ENCODE peak calls at places on chromosomes 7 and 10, in five cellular contexts. Y, K, M, E and V are unnamed samples.

GRCh38 chr10:30747633-30748032 is 118.1 kb upstream of the LYZL2 start:
- DNase-seq in Y (no peak), K (peak; percentile 55), M (peak; percentile 14), E (no peak), V (no peak)

GRCh38 chr7:2673934-2674333 is 14.1 kb upstream of the AMZ1 start:
- DNase-seq in Y (no peak), K (no peak), M (no peak), E (no peak), V (no peak)

GRCh38 chr10:27724287-27724686 is 21.3 kb downstream of the MKX start:
- DNase-seq in Y (no peak), K (no peak), M (no peak), E (no peak), V (no peak)

GRCh38 chr10:4246881-4247358 is 461.9 kb upstream of the KLF6 start:
- DNase-seq in Y (no peak), K (no peak), M (no peak), E (no peak), V (no peak)

GRCh38 chr7:74226633-74227032 is 16.8 kb downstream of the LAT2 start:
- DNase-seq in Y (no peak), K (no peak), M (no peak), E (peak; percentile 67), V (no peak)

GRCh38 chr7:37488163-37488759 is 39.6 kb upstream of the ELMO1 start:
- DNase-seq in Y (no peak), K (no peak), M (no peak), E (no peak), V (no peak)

GRCh38 chr10:8092428-8092827 is 37.9 kb downstream of the GATA3 start:
- DNase-seq in Y (no peak), K (no peak), M (no peak), E (no peak), V (no peak)

GRCh38 chr7:8277394-8277982 is 15.5 kb upstream of the ICA1 start:
- DNase-seq in Y (no peak), K (no peak), M (no peak), E (no peak), V (no peak)

GRCh38 chr10:31926765-31927596 is 1.6 kb downstream of the ARHGAP12 start:
- DNase-seq in Y (no peak), K (no peak), M (no peak), E (no peak), V (no peak)

GRCh38 chr7:113197274-113197673 is 78.9 kb upstream of the SMIM30 start:
- DNase-seq in Y (no peak), K (no peak), M (no peak), E (no peak), V (no peak)

GRCh38 chr7:80721880-80722595 is 83.6 kb downstream of the CD36 start:
- DNase-seq in Y (no peak), K (no peak), M (no peak), E (no peak), V (peak; percentile 23)

GRCh38 chr10:35480150-35480549 is 125.0 kb upstream of the GJD4 start:
- DNase-seq in Y (no peak), K (no peak), M (no peak), E (no peak), V (no peak)

GRCh38 chr7:130292682-130293257 is at the start of gene CPA4:
- DNase-seq in Y (no peak), K (peak; percentile 76), M (no peak), E (no peak), V (peak; percentile 48)

GRCh38 chr7:116087291-116087690 is 56.7 kb upstream of the TFEC start:
- DNase-seq in Y (no peak), K (no peak), M (no peak), E (no peak), V (no peak)

GRCh38 chr10:70053896-70054641 is 1.4 kb downstream of the MACROH2A2 start:
- DNase-seq in Y (no peak), K (no peak), M (no peak), E (peak; percentile 68), V (peak; percentile 29)

GRCh38 chr7:93910076-93910994 is 4.0 kb downstream of the GNGT1 start:
- DNase-seq in Y (no peak), K (no peak), M (no peak), E (no peak), V (peak; percentile 42)

GRCh38 chr10:54800677-54801480 is at the start of gene PCDH15:
- DNase-seq in Y (no peak), K (peak; percentile 2), M (no peak), E (no peak), V (peak; percentile 15)

GRCh38 chr7:83021032-83021431 is 141.7 kb downstream of the PCLO start:
- DNase-seq in Y (no peak), K (no peak), M (no peak), E (no peak), V (no peak)

GRCh38 chr10:103803941-103804340 is 51.4 kb downstream of the SH3PXD2A start:
- DNase-seq in Y (peak; percentile 20), K (no peak), M (no peak), E (no peak), V (no peak)

GRCh38 chr7:19107392-19108147 is 9.9 kb downstream of the TWIST1 start:
- DNase-seq in Y (no peak), K (no peak), M (no peak), E (peak; percentile 59), V (peak; percentile 47)

GRCh38 chr10:125073996-125074395 is 86.4 kb downstream of the CTBP2 start:
- DNase-seq in Y (no peak), K (no peak), M (no peak), E (no peak), V (no peak)

GRCh38 chr7:46123-46829 is 146.1 kb upstream of the FAM20C start:
- DNase-seq in Y (no peak), K (no peak), M (no peak), E (no peak), V (peak; percentile 9)

GRCh38 chr10:88473989-88474883 is 108.9 kb downstream of the RNLS start:
- DNase-seq in Y (no peak), K (no peak), M (no peak), E (no peak), V (no peak)

GRCh38 chr10:30639946-30640786 is 10.6 kb upstream of the LYZL2 start:
- DNase-seq in Y (no peak), K (peak; percentile 18), M (no peak), E (no peak), V (peak; percentile 30)

GRCh38 chr10:35089641-35090161 is 440 bp downstream of the CUL2 start:
- DNase-seq in Y (no peak), K (peak; percentile 19), M (peak; percentile 8), E (no peak), V (no peak)

GRCh38 chr7:49790209-49790608 is 16.8 kb downstream of the VWC2 start:
- DNase-seq in Y (no peak), K (no peak), M (no peak), E (no peak), V (no peak)

GRCh38 chr7:155425011-155425340 is 33.0 kb upstream of the EN2 start:
- DNase-seq in Y (no peak), K (no peak), M (no peak), E (no peak), V (no peak)

GRCh38 chr7:99505324-99505662 is 831 bp downstream of the ZKSCAN5 start:
- DNase-seq in Y (no peak), K (no peak), M (no peak), E (no peak), V (no peak)

GRCh38 chr10:104049497-104050250 is 36.0 kb downstream of the COL17A1 start:
- DNase-seq in Y (no peak), K (peak; percentile 75), M (no peak), E (no peak), V (peak; percentile 38)

GRCh38 chr7:117550625-117551024 is 70.8 kb downstream of the CFTR start:
- DNase-seq in Y (no peak), K (no peak), M (no peak), E (no peak), V (no peak)

GRCh38 chr10:4265964-4266363 is 481.0 kb upstream of the KLF6 start:
- DNase-seq in Y (no peak), K (no peak), M (no peak), E (no peak), V (no peak)

GRCh38 chr7:68509054-68509453 is 1089.2 kb upstream of the AUTS2 start:
- DNase-seq in Y (no peak), K (no peak), M (no peak), E (no peak), V (no peak)

GRCh38 chr10:110523736-110524135 is 26.0 kb downstream of the DUSP5 start:
- DNase-seq in Y (no peak), K (no peak), M (no peak), E (no peak), V (no peak)

GRCh38 chr7:38311329-38311937 is 38.0 kb upstream of the TARP start:
- DNase-seq in Y (no peak), K (no peak), M (no peak), E (peak; percentile 78), V (peak; percentile 47)

GRCh38 chr10:61635946-61636345 is 26.8 kb upstream of the CABCOCO1 start:
- DNase-seq in Y (no peak), K (peak; percentile 7), M (no peak), E (no peak), V (no peak)

GRCh38 chr7:82288769-82289535 is 154.6 kb downstream of the CACNA2D1 start:
- DNase-seq in Y (no peak), K (no peak), M (no peak), E (no peak), V (no peak)

GRCh38 chr7:139004321-139005075 is 23.3 kb upstream of the KIAA1549 start:
- DNase-seq in Y (no peak), K (no peak), M (no peak), E (no peak), V (no peak)